ENCODE peak calls at places on chromosomes 2 and 18, in four cellular contexts. W is aorta, U is PC-9, Z is GM23248. V is an unnamed sample. For H3K27me3 and H3K36me3, the result is how much of the 10 kb centered on the place peaks cover.

GRCh38 chr2:238999290-238999741 is 151.4 kb downstream of the TWIST2 start:
- DNase-seq in W (no peak), U (peak), Z (no peak), V (peak)

GRCh38 chr2:206023183-206023582 is 62.8 kb downstream of the INO80D start:
- DNase-seq in W (no peak), U (no peak), Z (peak), V (no peak)

GRCh38 chr2:3149441-3150217 is 228.0 kb downstream of the EIPR1 start:
- DNase-seq in W (peak), U (no peak), Z (no peak), V (no peak)

GRCh38 chr2:70456594-70457495 is 96.8 kb downstream of the TGFA start:
- DNase-seq in W (no peak), U (no peak), Z (no peak), V (no peak)

GRCh38 chr18:25533088-25533676 is 181.2 kb upstream of the ZNF521 start:
- DNase-seq in W (no peak), U (no peak), Z (no peak), V (no peak)

GRCh38 chr18:616380-616995 is 19.7 kb downstream of the CLUL1 start:
- DNase-seq in W (no peak), U (no peak), Z (peak), V (no peak)

GRCh38 chr2:69213201-69213600 is 173.8 kb downstream of the GFPT1 start:
- DNase-seq in W (no peak), U (no peak), Z (peak), V (no peak)

GRCh38 chr18:48123324-48123723 is 192.9 kb upstream of the SMAD2 start:
- DNase-seq in W (no peak), U (no peak), Z (no peak), V (no peak)

GRCh38 chr2:231601356-231602229 is 8.9 kb downstream of the TEX44 start:
- DNase-seq in W (peak), U (peak), Z (peak), V (peak)

DNA sequence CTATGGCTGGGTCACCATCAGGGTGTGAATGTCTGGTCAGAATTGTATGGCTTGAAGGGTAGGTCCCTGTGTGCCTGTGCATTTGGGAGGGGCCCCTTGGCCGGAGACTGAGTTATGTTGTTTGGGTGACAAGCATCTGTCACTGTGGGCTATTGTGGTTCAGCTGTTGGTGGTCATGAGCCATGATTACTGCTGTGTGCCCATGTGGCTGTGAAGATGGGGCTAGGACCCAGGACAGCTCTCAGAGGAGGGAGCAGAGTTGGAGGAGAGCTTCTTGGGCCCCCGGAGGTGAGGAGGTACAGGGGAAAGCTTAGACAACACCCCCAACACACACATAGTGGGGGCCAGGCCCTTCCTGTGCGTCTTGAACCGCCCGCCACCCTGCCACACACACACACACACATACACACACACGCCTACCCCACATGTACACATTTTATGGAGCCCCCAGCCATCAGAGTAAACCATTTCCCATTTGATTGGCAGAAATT is 1.8 kb downstream of the GAREM2 start:
- DNase-seq in W (no peak), U (no peak), Z (no peak), V (no peak)
- H3K27me3 ChIP-seq in W (under half), U (under half), Z (under half), V (under half)

GRCh38 chr2:59726226-59726800 is 827.1 kb downstream of the BCL11A start:
- DNase-seq in W (no peak), U (no peak), Z (no peak), V (no peak)
- H3K4me3 ChIP-seq in W (no peak), U (no peak), Z (no peak), V (no peak)

GRCh38 chr18:24446453-24446852 is 14.0 kb upstream of the HRH4 start:
- DNase-seq in W (no peak), U (no peak), Z (no peak), V (no peak)
- H3K36me3 ChIP-seq in W (under half), U (under half), Z (half or more), V (under half)

GRCh38 chr2:132720393-132720792 is 50.4 kb upstream of the LYPD1 start:
- DNase-seq in W (no peak), U (no peak), Z (no peak), V (no peak)

GRCh38 chr2:132721938-132722337 is 51.9 kb upstream of the LYPD1 start:
- DNase-seq in W (no peak), U (no peak), Z (no peak), V (no peak)

GRCh38 chr2:132715986-132716385 is 46.0 kb upstream of the LYPD1 start:
- DNase-seq in W (no peak), U (no peak), Z (no peak), V (no peak)

GRCh38 chr2:132715554-132715953 is 45.5 kb upstream of the LYPD1 start:
- DNase-seq in W (no peak), U (no peak), Z (no peak), V (no peak)

GRCh38 chr2:132719480-132719879 is 49.5 kb upstream of the LYPD1 start:
- DNase-seq in W (no peak), U (no peak), Z (no peak), V (no peak)
- H3K27me3 ChIP-seq in W (under half), U (under half), Z (under half), V (under half)